ENCODE peak calls at places on chromosomes 6 and 20, in six cellular contexts. G is astrocyte, Q is WTC11, D is AG09309, K is IMR-90, C is ovary. W is an unnamed sample.

GRCh38 chr20:10462516-10462915 is 27.4 kb downstream of the SLX4IP start:
- DNase-seq in G (no peak), Q (no peak), D (no peak), K (no peak), C (no peak), W (no peak)

GRCh38 chr6:115016593-115016992 is 673.8 kb upstream of the HS3ST5 start:
- DNase-seq in G (no peak), Q (no peak), D (no peak), K (no peak), C (no peak), W (no peak)

GRCh38 chr20:50338479-50339195 is 148.0 kb downstream of the CEBPB start:
- DNase-seq in G (peak), Q (peak), D (no peak), K (peak), C (no peak), W (no peak)

GRCh38 chr20:56440346-56441007 is 27.9 kb upstream of the RTF2 start:
- DNase-seq in G (peak), Q (no peak), D (no peak), K (no peak), C (no peak), W (no peak)

GRCh38 chr20:17823382-17824144 is 123.8 kb downstream of the BANF2 start:
- DNase-seq in G (no peak), Q (no peak), D (no peak), K (no peak), C (no peak), W (no peak)

GRCh38 chr6:10140824-10141223 is 274.1 kb downstream of the TFAP2A start:
- DNase-seq in G (no peak), Q (no peak), D (no peak), K (no peak), C (no peak), W (no peak)

GRCh38 chr20:59776059-59776603 is 157.3 kb downstream of the SYCP2 start:
- DNase-seq in G (no peak), Q (no peak), D (no peak), K (no peak), C (no peak), W (no peak)

GRCh38 chr6:43990627-43991619 is 136.3 kb downstream of the MRPL14 start:
- DNase-seq in G (peak), Q (no peak), D (no peak), K (peak), C (peak), W (no peak)

GRCh38 chr6:2480267-2480966 is 235.0 kb upstream of the GMDS start:
- DNase-seq in G (no peak), Q (no peak), D (no peak), K (no peak), C (no peak), W (no peak)

GRCh38 chr6:44247338-44248302 is 719 bp downstream of the HSP90AB1 start:
- DNase-seq in G (no peak), Q (peak), D (no peak), K (peak), C (peak), W (no peak)

GRCh38 chr6:100460650-100461204 is 4.0 kb downstream of the SIM1 start:
- DNase-seq in G (no peak), Q (peak), D (no peak), K (no peak), C (no peak), W (no peak)

DNA sequence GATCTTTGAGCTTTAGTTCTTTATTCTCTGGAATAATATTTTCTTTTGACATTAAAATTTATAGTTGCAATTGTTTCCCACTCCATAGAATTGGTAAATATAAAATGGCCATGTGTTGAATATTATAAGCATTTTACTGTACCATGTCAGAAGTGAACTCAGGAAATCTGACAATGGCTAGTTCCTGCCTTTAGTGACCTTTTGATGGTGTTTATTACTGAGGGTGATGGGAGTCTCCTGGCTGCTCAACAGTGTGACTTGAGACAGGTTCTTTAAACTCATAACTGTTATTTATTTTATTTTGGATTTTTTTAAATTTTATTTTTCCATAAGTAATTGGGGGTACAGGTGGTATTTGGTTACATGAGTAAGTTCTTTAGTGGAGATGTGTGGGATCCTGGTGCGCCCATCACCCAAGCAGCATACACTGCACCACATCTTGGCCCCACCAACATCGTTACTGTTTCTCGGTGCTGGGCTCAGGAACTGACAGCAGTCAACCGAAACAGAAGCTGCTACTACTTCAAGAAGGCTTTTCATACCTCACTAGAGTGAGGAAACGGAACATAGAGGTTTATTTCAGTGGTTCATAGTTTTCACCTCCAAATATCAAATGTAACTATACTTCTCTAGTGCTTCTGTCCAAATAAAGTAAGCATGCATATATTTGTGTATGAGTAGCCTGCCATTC is 90.4 kb downstream of the PLEKHG1 start:
- DNase-seq in G (no peak), Q (no peak), D (no peak), K (no peak), C (no peak), W (no peak)
- TF ChIP-seq CTCF in G (no peak), Q (no peak), D (no peak), K (no peak), C (no peak), W (no peak)

DNA sequence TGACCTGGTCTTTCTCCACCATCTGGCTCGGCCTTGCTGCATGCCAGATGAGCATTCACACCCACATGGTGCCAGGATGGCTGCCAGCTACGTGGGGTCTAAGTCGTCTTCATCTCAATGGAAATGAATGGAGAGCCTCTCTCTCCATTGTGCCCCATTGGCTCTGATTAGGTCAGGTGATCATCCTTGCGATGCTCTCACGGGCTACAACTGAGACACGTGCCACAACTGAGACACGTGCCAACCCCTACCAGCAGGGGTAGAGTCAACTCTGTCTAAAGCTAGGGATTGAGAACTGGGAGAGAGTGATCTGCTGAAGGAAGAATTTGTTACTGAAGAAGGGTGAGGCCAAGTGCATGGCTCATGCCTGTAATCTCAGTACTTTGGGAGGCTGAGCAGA is 67.3 kb upstream of the RALY start:
- DNase-seq in G (peak), Q (no peak), D (no peak), K (peak), C (no peak), W (no peak)
- TF ChIP-seq CTCF in G (no peak), Q (no peak), D (no peak), K (no peak), C (no peak), W (no peak)

GRCh38 chr20:21020656-21021004 is 85.5 kb downstream of the LINC00237 start:
- DNase-seq in G (no peak), Q (no peak), D (no peak), K (no peak), C (peak), W (no peak)
- TF ChIP-seq CTCF in G (no peak), Q (no peak), D (no peak), K (no peak), C (no peak), W (no peak)

GRCh38 chr6:116111552-116112528 is 11.2 kb downstream of the NT5DC1 start:
- DNase-seq in G (no peak), Q (peak), D (no peak), K (peak), C (no peak), W (no peak)
- TF ChIP-seq CTCF in G (peak), Q (peak), D (peak), K (peak), C (no peak), W (peak)

GRCh38 chr6:33192105-33192646 is at the start of gene COL11A2:
- DNase-seq in G (no peak), Q (peak), D (no peak), K (no peak), C (no peak), W (no peak)
- TF ChIP-seq CTCF in G (no peak), Q (no peak), D (no peak), K (no peak), C (no peak), W (no peak)

GRCh38 chr6:89308525-89309400 is 6.3 kb downstream of the GABRR2 start:
- DNase-seq in G (no peak), Q (no peak), D (no peak), K (no peak), C (no peak), W (no peak)

GRCh38 chr6:89313006-89313405 is 2.1 kb downstream of the GABRR2 start:
- DNase-seq in G (peak), Q (no peak), D (peak), K (peak), C (no peak), W (no peak)

GRCh38 chr6:89310929-89311328 is 4.2 kb downstream of the GABRR2 start:
- DNase-seq in G (peak), Q (no peak), D (no peak), K (no peak), C (no peak), W (peak)

GRCh38 chr6:89311853-89312531 is 3.1 kb downstream of the GABRR2 start:
- DNase-seq in G (peak), Q (peak), D (no peak), K (peak), C (peak), W (no peak)

GRCh38 chr6:89311530-89311852 is 3.6 kb downstream of the GABRR2 start:
- DNase-seq in G (no peak), Q (no peak), D (no peak), K (no peak), C (no peak), W (no peak)
- TF ChIP-seq CTCF in G (no peak), Q (no peak), D (no peak), K (no peak), C (no peak), W (no peak)

DNA sequence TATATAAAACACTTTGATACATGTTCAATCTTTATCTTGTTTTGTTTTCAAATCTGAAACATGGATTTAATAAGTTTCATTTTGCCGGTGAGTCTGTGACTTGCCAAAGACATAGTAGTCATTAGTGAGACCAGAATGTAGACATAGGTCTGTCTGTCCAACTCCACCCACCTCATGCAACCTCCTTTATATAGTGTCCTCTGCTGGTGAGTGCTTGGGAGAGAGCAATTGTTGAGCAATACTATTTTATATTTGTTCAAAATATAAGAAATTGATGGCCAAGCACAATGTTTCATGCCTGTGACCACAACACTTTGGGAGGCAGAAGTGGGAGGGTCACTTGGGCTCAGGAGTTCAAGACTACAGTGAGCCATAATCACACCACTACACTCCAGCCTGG is 10.8 kb upstream of the LY86 start:
- DNase-seq in G (no peak), Q (no peak), D (no peak), K (no peak), C (no peak), W (no peak)
- TF ChIP-seq CTCF in G (no peak), Q (no peak), D (no peak), K (no peak), C (no peak), W (no peak)

DNA sequence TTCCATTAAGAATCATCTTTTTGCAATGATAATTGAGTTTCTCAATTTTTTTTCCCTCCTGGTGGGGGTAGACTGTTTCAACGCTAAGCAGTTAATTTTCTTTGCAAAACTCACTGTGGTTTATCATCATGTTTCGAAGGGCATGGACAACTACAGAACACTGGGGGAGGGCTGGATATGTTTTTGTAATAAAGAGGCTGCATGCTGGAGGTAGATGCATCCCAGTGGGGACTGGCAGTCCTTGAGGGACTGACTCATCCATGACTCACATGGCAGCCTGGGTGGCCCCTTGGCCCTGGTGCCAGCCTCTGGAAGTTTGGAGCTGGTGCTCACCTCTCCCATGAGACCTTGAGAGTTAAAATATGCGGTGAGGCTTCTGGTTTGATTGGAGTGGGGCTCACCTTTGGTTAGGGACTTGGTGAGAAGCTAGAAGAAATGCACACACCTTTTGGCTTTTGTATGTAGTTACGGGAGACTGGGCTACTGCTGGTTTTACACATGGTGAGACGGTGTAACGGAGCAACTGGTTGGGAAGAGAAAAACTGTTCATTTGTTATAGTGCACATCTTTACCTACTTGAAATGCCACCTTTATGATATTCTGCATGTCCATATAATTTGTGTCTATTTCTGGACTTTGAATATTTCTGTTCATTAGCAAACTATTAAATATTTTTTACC is 31.4 kb downstream of the TIAM2 start:
- DNase-seq in G (peak), Q (no peak), D (peak), K (peak), C (no peak), W (no peak)
- TF ChIP-seq CTCF in G (no peak), Q (no peak), D (no peak), K (no peak), C (no peak), W (no peak)

W was measured in D721Med.